ENCODE peak calls at places on chromosomes 2 and 18, in eight cellular contexts. V is upper lobe of right lung; G is heart right ventricle; T is kidney; H is MM.1S; D is CD8-positive, alpha-beta T cell; P is heart left ventricle; W is right lobe of liver. C is an unnamed sample. For H3K4me1, the result is how much of the 10 kb centered on the place peaks cover.

GRCh38 chr18:69557246-69557781 is 156.6 kb downstream of the DOK6 start:
- DNase-seq in V (no peak), G (no peak), T (no peak), H (no peak), D (no peak), P (no peak), W (no peak), C (no peak)

GRCh38 chr2:136384541-136385303 is 266.8 kb upstream of the CXCR4 start:
- DNase-seq in V (no peak), G (no peak), T (no peak), H (peak), D (peak), P (no peak), W (no peak), C (no peak)

GRCh38 chr2:26640331-26640745 is 828 bp downstream of the CIB4 start:
- DNase-seq in V (no peak), G (no peak), T (peak), H (no peak), D (no peak), P (no peak), W (no peak), C (no peak)

GRCh38 chr2:2527162-2527561 is 196.1 kb upstream of the MYT1L start:
- DNase-seq in V (no peak), G (no peak), T (no peak), H (no peak), D (no peak), P (no peak), W (no peak), C (no peak)

GRCh38 chr18:51988277-51988676 is 351.7 kb upstream of the DCC start:
- DNase-seq in V (no peak), G (no peak), T (no peak), H (no peak), D (no peak), P (no peak), W (no peak), C (no peak)

GRCh38 chr18:44638811-44639210 is 41.9 kb upstream of the SETBP1 start:
- DNase-seq in V (no peak), G (no peak), T (no peak), H (no peak), D (no peak), P (no peak), W (no peak), C (no peak)

GRCh38 chr2:74632209-74632938 is 15.8 kb downstream of the M1AP start:
- DNase-seq in V (no peak), G (no peak), T (no peak), H (no peak), D (no peak), P (no peak), W (no peak), C (no peak)

GRCh38 chr2:12549641-12550040 is 167.1 kb upstream of the TRIB2 start:
- DNase-seq in V (no peak), G (no peak), T (no peak), H (no peak), D (no peak), P (no peak), W (no peak), C (no peak)

GRCh38 chr2:209095432-209095831 is 328.4 kb upstream of the MAP2 start:
- DNase-seq in V (no peak), G (no peak), T (no peak), H (peak), D (no peak), P (no peak), W (no peak), C (no peak)

GRCh38 chr2:181988154-181988924 is 2.7 kb downstream of the PPP1R1C start:
- DNase-seq in V (no peak), G (no peak), T (no peak), H (no peak), D (no peak), P (no peak), W (no peak), C (no peak)

GRCh38 chr2:42568431-42569115 is at the start of gene MTA3:
- DNase-seq in V (peak), G (peak), T (peak), H (peak), D (peak), P (peak), W (peak), C (peak)

GRCh38 chr2:230873670-230874401 is 9.1 kb downstream of the ITM2C start:
- DNase-seq in V (peak), G (no peak), T (peak), H (peak), D (no peak), P (no peak), W (no peak), C (peak)

GRCh38 chr2:161625314-161625919 is 1.2 kb downstream of the SLC4A10 start:
- DNase-seq in V (peak), G (no peak), T (no peak), H (no peak), D (no peak), P (no peak), W (no peak), C (no peak)

GRCh38 chr2:120060088-120060623 is 47.3 kb downstream of the EPB41L5 start:
- DNase-seq in V (no peak), G (no peak), T (no peak), H (no peak), D (no peak), P (no peak), W (no peak), C (no peak)

GRCh38 chr18:51236225-51236624 is 38.7 kb upstream of the MEX3C start:
- DNase-seq in V (no peak), G (no peak), T (no peak), H (no peak), D (no peak), P (no peak), W (no peak), C (no peak)

GRCh38 chr18:23867011-23867410 is 147.5 kb upstream of the TTC39C start:
- DNase-seq in V (no peak), G (no peak), T (no peak), H (no peak), D (no peak), P (no peak), W (no peak), C (no peak)

GRCh38 chr2:2021995-2022394 is 277.7 kb upstream of the PXDN start:
- DNase-seq in V (no peak), G (no peak), T (no peak), H (no peak), D (no peak), P (no peak), W (no peak), C (no peak)

GRCh38 chr2:220779918-220780317 is 792.2 kb downstream of the EPHA4 start:
- DNase-seq in V (no peak), G (no peak), T (no peak), H (no peak), D (no peak), P (no peak), W (no peak), C (no peak)

GRCh38 chr2:39379643-39380524 is 57.2 kb downstream of the MAP4K3 start:
- DNase-seq in V (no peak), G (peak), T (no peak), H (peak), D (no peak), P (no peak), W (no peak), C (no peak)

GRCh38 chr2:239598732-239599090 is 197.9 kb upstream of the HDAC4 start:
- DNase-seq in V (peak), G (no peak), T (peak), H (no peak), D (no peak), P (no peak), W (no peak), C (no peak)

GRCh38 chr18:3830604-3831003 is 380.6 kb downstream of the TGIF1 start:
- DNase-seq in V (no peak), G (no peak), T (no peak), H (no peak), D (no peak), P (no peak), W (no peak), C (no peak)

GRCh38 chr2:226079677-226080076 is 680.2 kb downstream of the NYAP2 start:
- DNase-seq in V (no peak), G (no peak), T (no peak), H (peak), D (no peak), P (no peak), W (no peak), C (no peak)

GRCh38 chr2:235493402-235493774 is 455 bp upstream of the AGAP1 start:
- DNase-seq in V (no peak), G (no peak), T (no peak), H (no peak), D (no peak), P (no peak), W (no peak), C (no peak)

DNA sequence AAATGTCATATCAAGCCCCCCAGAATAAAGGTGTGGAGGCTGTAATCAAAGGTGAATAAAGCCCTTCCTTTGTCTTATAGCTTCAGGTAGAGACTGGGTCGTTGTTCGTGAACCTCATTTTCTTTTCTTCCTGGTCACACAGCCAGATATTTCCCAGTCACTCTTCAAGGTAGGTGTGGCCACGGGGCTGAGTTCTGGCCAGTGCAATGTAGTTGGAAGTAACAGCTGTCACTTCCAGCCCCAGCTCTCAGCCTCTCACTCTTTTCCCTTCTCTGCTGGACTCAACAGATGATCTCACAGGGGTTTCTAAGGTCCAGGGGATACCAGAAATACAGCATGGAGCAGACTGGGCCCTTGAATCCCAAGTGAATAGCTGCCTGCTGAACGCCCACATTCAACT is 15.8 kb upstream of the TRPM8 start:
- DNase-seq in V (no peak), G (no peak), T (no peak), H (no peak), D (no peak), P (no peak), W (no peak), C (no peak)
- H3K4me3 ChIP-seq in V (no peak), G (no peak), T (no peak), H (no peak), D (no peak), P (no peak), W (no peak), C (no peak)

DNA sequence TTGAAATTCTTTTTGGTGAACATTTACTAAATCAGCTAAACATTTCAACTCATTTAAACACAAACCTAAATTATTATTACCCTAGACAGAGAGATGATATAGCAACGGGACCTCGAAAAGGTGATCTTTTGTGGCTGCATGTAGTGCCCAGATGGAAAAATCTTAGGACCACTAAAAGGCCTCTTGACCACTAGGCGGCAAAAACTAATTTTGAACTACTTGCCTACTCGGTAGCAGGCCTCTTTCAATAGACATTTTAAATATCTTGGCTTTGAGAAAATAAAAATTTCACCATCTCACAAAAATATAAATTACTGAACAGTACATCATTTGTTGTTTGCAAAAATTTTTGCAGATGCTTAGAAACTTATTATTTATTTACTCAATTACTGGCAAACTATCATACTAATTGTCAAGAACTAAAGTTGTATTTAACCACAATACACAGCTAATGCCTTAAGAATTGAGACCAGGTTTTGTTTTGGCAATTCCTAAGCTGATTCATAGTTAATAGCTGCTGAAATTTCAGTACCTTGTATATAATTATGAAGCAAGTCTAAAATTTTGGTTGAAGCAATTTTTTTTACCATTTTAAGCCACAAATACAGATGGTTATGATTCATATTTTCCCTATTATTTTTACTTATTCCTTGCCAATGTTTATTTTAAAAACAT is 9.4 kb downstream of the COL3A1 start:
- DNase-seq in V (no peak), G (no peak), T (no peak), H (no peak), D (no peak), P (no peak), W (no peak), C (no peak)
- TF ChIP-seq CTCF in V (peak), G (peak), T (no peak), H (no peak), D (no peak), P (peak), W (no peak), C (peak)

GRCh38 chr2:215878476-215879063 is 134.8 kb downstream of the MREG start:
- DNase-seq in V (no peak), G (no peak), T (no peak), H (no peak), D (no peak), P (no peak), W (no peak), C (no peak)
- H3K4me1 ChIP-seq in V (under half), G (under half), T (under half), H (under half), D (under half), P (under half), W (under half), C (under half)

DNA sequence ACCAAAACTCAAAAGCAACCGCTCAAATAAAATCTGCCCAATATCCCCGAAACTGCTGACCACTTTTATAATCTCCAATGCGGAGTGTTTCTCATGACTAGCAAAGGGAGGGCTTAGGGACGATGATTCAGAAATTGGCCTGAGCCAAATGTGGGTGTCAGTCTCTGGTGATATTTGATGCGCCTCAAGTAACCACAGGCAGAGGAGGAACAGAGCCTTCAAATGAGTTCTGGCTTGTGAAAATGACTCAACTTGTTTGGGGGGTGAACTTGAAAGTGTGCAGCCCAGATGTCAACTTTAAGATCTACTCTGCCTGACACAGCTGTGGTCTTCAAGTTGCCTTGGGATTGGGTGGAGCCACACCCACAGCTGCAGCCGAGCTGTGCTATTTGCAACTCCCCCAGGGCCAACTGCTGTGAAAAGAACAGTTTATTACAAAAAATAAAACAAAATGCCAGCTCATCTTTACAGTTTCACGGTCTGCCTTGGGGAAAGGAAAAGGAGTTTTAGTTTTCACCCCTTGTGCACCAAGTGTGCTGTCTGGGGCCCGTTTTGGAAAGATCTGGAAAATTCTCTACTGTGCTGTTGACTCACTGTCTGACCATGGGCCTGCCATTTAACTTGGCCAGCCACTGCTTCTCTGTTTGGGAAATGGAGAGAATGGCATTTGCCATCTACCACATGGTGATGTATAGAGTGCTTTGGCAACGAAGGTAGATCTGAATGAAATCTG is 222.1 kb downstream of the MTX2 start:
- DNase-seq in V (no peak), G (peak), T (peak), H (peak), D (no peak), P (peak), W (no peak), C (no peak)
- H3K4me3 ChIP-seq in V (no peak), G (no peak), T (no peak), H (no peak), D (no peak), P (no peak), W (no peak), C (no peak)